ENCODE peak calls at places on chromosomes 4 and X, in seven cellular contexts. Q is ecto neural progenitor cell, B is Calu3, P is kidney, L is lung, U is NCI-H2171 treated with DMSO at 0.1 percent for 48 hours, N is A172. R is an unnamed sample.

GRCh38 chr4:183349673-183350072 is 27.4 kb upstream of the CLDN24 start:
- DNase-seq in Q (no peak), B (no peak), P (no peak), L (no peak), U (no peak), N (peak; percentile 27), R (no peak)

GRCh38 chr4:99087887-99088484 is 602 bp downstream of the ADH5 start:
- DNase-seq in Q (no peak), B (peak; percentile 13), P (peak; percentile 87), L (peak; percentile 68), U (peak; percentile 25), N (peak; percentile 45), R (peak; percentile 6)

GRCh38 chr4:13601060-13601459 is 26.5 kb downstream of the BOD1L1 start:
- DNase-seq in Q (no peak), B (no peak), P (no peak), L (no peak), U (no peak), N (no peak), R (no peak)

GRCh38 chr4:78650106-78651021 is 98.8 kb downstream of the ANXA3 start:
- DNase-seq in Q (no peak), B (no peak), P (no peak), L (no peak), U (no peak), N (peak; percentile 26), R (peak; percentile 39)

GRCh38 chrX:40097492-40098263 is at the start of gene BCOR:
- DNase-seq in Q (peak; percentile 84), B (peak; percentile 71), P (peak; percentile 93), L (no peak), U (peak; percentile 56), N (no peak), R (no peak)

GRCh38 chr4:57064811-57065711 is 45.1 kb downstream of the IGFBP7 start:
- DNase-seq in Q (no peak), B (no peak), P (peak; percentile 91), L (no peak), U (no peak), N (peak; percentile 81), R (no peak)

GRCh38 chrX:57286507-57287251 is at the start of gene FAAH2:
- DNase-seq in Q (peak; percentile 59), B (peak; percentile 84), P (peak; percentile 86), L (peak; percentile 70), U (peak; percentile 74), N (no peak), R (no peak)

GRCh38 chr4:17817027-17817426 is 6.2 kb downstream of the NCAPG start:
- DNase-seq in Q (no peak), B (no peak), P (no peak), L (no peak), U (peak; percentile 10), N (peak; percentile 64), R (peak; percentile 17)

GRCh38 chr4:86359944-86360478 is at the start of gene MAPK10:
- DNase-seq in Q (peak; percentile 84), B (no peak), P (peak; percentile 86), L (peak; percentile 58), U (no peak), N (peak; percentile 4), R (peak; percentile 10)

GRCh38 chrX:102044496-102044895 is 81.0 kb upstream of the TCEAL2 start:
- DNase-seq in Q (no peak), B (no peak), P (no peak), L (no peak), U (no peak), N (no peak), R (no peak)

GRCh38 chr4:125323547-125324100 is 8.9 kb downstream of the FAT4 start:
- DNase-seq in Q (no peak), B (peak; percentile 28), P (no peak), L (no peak), U (no peak), N (peak; percentile 67), R (peak; percentile 29)

GRCh38 chr4:2858451-2859217 is 15.0 kb downstream of the ADD1 start:
- DNase-seq in Q (no peak), B (no peak), P (no peak), L (no peak), U (no peak), N (no peak), R (no peak)

GRCh38 chr4:3481113-3481531 is 18.0 kb downstream of the DOK7 start:
- DNase-seq in Q (no peak), B (no peak), P (no peak), L (no peak), U (no peak), N (peak; percentile 19), R (no peak)

GRCh38 chrX:119512145-119512800 is 44.0 kb downstream of the SLC25A5 start:
- DNase-seq in Q (peak; percentile 70), B (peak; percentile 76), P (no peak), L (peak; percentile 66), U (peak; percentile 23), N (peak; percentile 56), R (peak; percentile 79)

GRCh38 chr4:138438608-138439007 is 196.5 kb upstream of the SLC7A11 start:
- DNase-seq in Q (no peak), B (no peak), P (no peak), L (no peak), U (no peak), N (peak; percentile 27), R (no peak)

GRCh38 chr4:22338806-22339205 is 177.1 kb downstream of the ADGRA3 start:
- DNase-seq in Q (no peak), B (no peak), P (no peak), L (no peak), U (no peak), N (no peak), R (no peak)

GRCh38 chr4:22501715-22502095 is 14.2 kb downstream of the ADGRA3 start:
- DNase-seq in Q (no peak), B (no peak), P (no peak), L (no peak), U (no peak), N (no peak), R (no peak)

R was measured in HTR-8/SVneo.